ENCODE peak calls at places on chromosomes 1 and 21, in six cellular contexts. One of them, this sample, is unnamed. For H3K9me3 and H3K27me3, the result is how much of the 10 kb centered on the place peaks cover.

GRCh38 chr21:29673096-29673610 is 266.6 kb downstream of the GRIK1 start:
- DNase-seq in pancreas: no peak
- DNase-seq in WERI-Rb-1: no peak
- DNase-seq in A673: no peak
- DNase-seq in MM.1S: no peak
- DNase-seq in mammary epithelial cell: no peak
- DNase-seq in this sample: no peak

GRCh38 chr21:25885405-25885804 is 150.6 kb downstream of the GABPA start:
- DNase-seq in WERI-Rb-1: no peak
- DNase-seq in pancreas: no peak
- DNase-seq in MM.1S: no peak
- DNase-seq in A673: peak
- DNase-seq in mammary epithelial cell: no peak
- DNase-seq in this sample: no peak

GRCh38 chr1:85356130-85356529 is 79.7 kb upstream of the BCL10 start:
- DNase-seq in mammary epithelial cell: no peak
- DNase-seq in pancreas: no peak
- DNase-seq in MM.1S: no peak
- DNase-seq in WERI-Rb-1: no peak
- DNase-seq in A673: peak
- DNase-seq in this sample: no peak

GRCh38 chr21:21973806-21974205 is 975.6 kb downstream of the NCAM2 start:
- DNase-seq in mammary epithelial cell: no peak
- DNase-seq in WERI-Rb-1: no peak
- DNase-seq in pancreas: no peak
- DNase-seq in A673: no peak
- DNase-seq in MM.1S: no peak
- DNase-seq in this sample: no peak

GRCh38 chr1:93615201-93616150 is 66.2 kb downstream of the BCAR3 start:
- DNase-seq in A673: peak
- DNase-seq in WERI-Rb-1: no peak
- DNase-seq in mammary epithelial cell: peak
- DNase-seq in MM.1S: no peak
- DNase-seq in pancreas: no peak
- DNase-seq in this sample: no peak

GRCh38 chr1:17553970-17554369 is 14.5 kb downstream of the ARHGEF10L start:
- DNase-seq in pancreas: no peak
- DNase-seq in A673: no peak
- DNase-seq in MM.1S: no peak
- DNase-seq in WERI-Rb-1: no peak
- DNase-seq in mammary epithelial cell: peak
- DNase-seq in this sample: no peak

GRCh38 chr1:153946622-153947246 is at the start of gene DENND4B:
- DNase-seq in A673: peak
- DNase-seq in pancreas: peak
- DNase-seq in MM.1S: peak
- DNase-seq in WERI-Rb-1: peak
- DNase-seq in mammary epithelial cell: peak
- DNase-seq in this sample: peak

GRCh38 chr21:39799178-39799577 is 54.2 kb downstream of the IGSF5 start:
- DNase-seq in mammary epithelial cell: no peak
- DNase-seq in A673: no peak
- DNase-seq in pancreas: no peak
- DNase-seq in MM.1S: no peak
- DNase-seq in WERI-Rb-1: no peak
- DNase-seq in this sample: no peak

GRCh38 chr1:108533351-108534083 is 26.4 kb upstream of the EEIG2 start:
- DNase-seq in A673: no peak
- DNase-seq in pancreas: peak
- DNase-seq in MM.1S: no peak
- DNase-seq in mammary epithelial cell: peak
- DNase-seq in WERI-Rb-1: no peak
- DNase-seq in this sample: no peak

GRCh38 chr1:91278754-91279153 is 125.9 kb downstream of the HFM1 start:
- DNase-seq in WERI-Rb-1: no peak
- DNase-seq in mammary epithelial cell: peak
- DNase-seq in pancreas: no peak
- DNase-seq in MM.1S: peak
- DNase-seq in A673: peak
- DNase-seq in this sample: no peak

GRCh38 chr1:208562021-208562950 is 318.1 kb upstream of the PLXNA2 start:
- DNase-seq in pancreas: no peak
- DNase-seq in WERI-Rb-1: no peak
- DNase-seq in mammary epithelial cell: no peak
- DNase-seq in MM.1S: no peak
- DNase-seq in A673: peak
- DNase-seq in this sample: no peak

GRCh38 chr1:42334240-42335049 is 590 bp downstream of the FOXJ3 start:
- DNase-seq in A673: peak
- DNase-seq in mammary epithelial cell: peak
- DNase-seq in pancreas: peak
- DNase-seq in WERI-Rb-1: peak
- DNase-seq in MM.1S: peak
- DNase-seq in this sample: no peak

GRCh38 chr1:107993920-107994319 is 28.9 kb upstream of the VAV3 start:
- DNase-seq in MM.1S: no peak
- DNase-seq in WERI-Rb-1: no peak
- DNase-seq in pancreas: no peak
- DNase-seq in mammary epithelial cell: peak
- DNase-seq in A673: no peak
- DNase-seq in this sample: no peak

GRCh38 chr1:193355179-193355578 is 168.8 kb upstream of the B3GALT2 start:
- DNase-seq in MM.1S: no peak
- DNase-seq in pancreas: peak
- DNase-seq in A673: no peak
- DNase-seq in mammary epithelial cell: peak
- DNase-seq in WERI-Rb-1: no peak
- DNase-seq in this sample: no peak

GRCh38 chr1:65605621-65606020 is 185.2 kb downstream of the LEPR start:
- DNase-seq in A673: peak
- DNase-seq in MM.1S: no peak
- DNase-seq in pancreas: no peak
- DNase-seq in WERI-Rb-1: no peak
- DNase-seq in mammary epithelial cell: no peak
- DNase-seq in this sample: no peak

GRCh38 chr1:201228011-201228983 is 37.7 kb downstream of the IGFN1 start:
- DNase-seq in mammary epithelial cell: no peak
- DNase-seq in MM.1S: no peak
- DNase-seq in A673: no peak
- DNase-seq in pancreas: no peak
- DNase-seq in WERI-Rb-1: peak
- DNase-seq in this sample: peak

GRCh38 chr1:41296476-41296875 is 54.4 kb upstream of the SCMH1 start:
- DNase-seq in pancreas: no peak
- DNase-seq in WERI-Rb-1: no peak
- DNase-seq in mammary epithelial cell: no peak
- DNase-seq in A673: no peak
- DNase-seq in MM.1S: no peak
- DNase-seq in this sample: no peak

GRCh38 chr21:37342046-37342632 is 24.4 kb upstream of the DYRK1A start:
- DNase-seq in pancreas: no peak
- DNase-seq in mammary epithelial cell: no peak
- DNase-seq in WERI-Rb-1: no peak
- DNase-seq in MM.1S: no peak
- DNase-seq in A673: peak
- DNase-seq in this sample: no peak

GRCh38 chr1:91502882-91503184 is 2.2 kb downstream of the CDC7 start:
- DNase-seq in pancreas: no peak
- DNase-seq in MM.1S: no peak
- DNase-seq in A673: peak
- DNase-seq in mammary epithelial cell: no peak
- DNase-seq in WERI-Rb-1: no peak
- DNase-seq in this sample: no peak

GRCh38 chr1:205692406-205692805 is 12.1 kb upstream of the SLC45A3 start:
- DNase-seq in mammary epithelial cell: no peak
- DNase-seq in A673: no peak
- DNase-seq in WERI-Rb-1: no peak
- DNase-seq in pancreas: no peak
- DNase-seq in MM.1S: no peak
- DNase-seq in this sample: no peak

GRCh38 chr1:204623894-204624361 is 61.6 kb downstream of the LRRN2 start:
- DNase-seq in MM.1S: peak
- DNase-seq in A673: peak
- DNase-seq in pancreas: no peak
- DNase-seq in WERI-Rb-1: peak
- DNase-seq in mammary epithelial cell: no peak
- DNase-seq in this sample: no peak

GRCh38 chr21:44293551-44294231 is 6.2 kb upstream of the PFKL start:
- DNase-seq in A673: no peak
- DNase-seq in WERI-Rb-1: no peak
- DNase-seq in mammary epithelial cell: no peak
- DNase-seq in pancreas: no peak
- DNase-seq in MM.1S: no peak
- DNase-seq in this sample: no peak

GRCh38 chr1:175434268-175434860 is 241.8 kb upstream of the KIAA0040 start:
- DNase-seq in mammary epithelial cell: no peak
- DNase-seq in MM.1S: no peak
- DNase-seq in WERI-Rb-1: peak
- DNase-seq in A673: no peak
- DNase-seq in pancreas: peak
- DNase-seq in this sample: no peak
- TF ChIP-seq CTCF in mammary epithelial cell: peak
- TF ChIP-seq CTCF in MM.1S: peak
- TF ChIP-seq CTCF in WERI-Rb-1: peak
- TF ChIP-seq CTCF in A673: peak
- TF ChIP-seq CTCF in pancreas: no peak
- TF ChIP-seq CTCF in this sample: no peak

DNA sequence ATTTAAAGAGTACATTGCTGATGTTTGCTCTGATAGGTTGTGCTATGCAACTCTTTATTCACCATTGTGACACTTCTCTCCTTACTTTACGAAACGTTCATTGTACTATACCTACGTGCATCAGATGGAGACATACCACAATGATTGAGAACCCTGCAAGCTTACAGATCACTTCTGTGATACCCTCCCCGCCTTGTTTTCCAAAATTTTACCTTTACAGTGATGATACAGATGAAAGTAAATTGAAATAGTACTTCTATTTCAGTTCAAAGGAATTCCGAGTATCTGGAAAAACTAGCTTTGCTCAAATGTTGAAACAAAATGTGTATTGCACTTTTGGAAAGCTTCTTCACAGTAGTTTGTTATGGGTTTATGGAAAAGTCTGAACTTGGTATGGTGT is 3.3 kb downstream of the OR14K1 start:
- DNase-seq in MM.1S: no peak
- DNase-seq in A673: no peak
- DNase-seq in mammary epithelial cell: no peak
- DNase-seq in pancreas: no peak
- DNase-seq in WERI-Rb-1: no peak
- DNase-seq in this sample: no peak
- H3K9me3 ChIP-seq in MM.1S: under half
- H3K9me3 ChIP-seq in A673: under half
- H3K9me3 ChIP-seq in mammary epithelial cell: under half
- H3K9me3 ChIP-seq in pancreas: under half
- H3K9me3 ChIP-seq in WERI-Rb-1: under half
- H3K9me3 ChIP-seq in this sample: under half

GRCh38 chr1:1132928-1133750 is 17.2 kb upstream of the C1orf159 start:
- DNase-seq in pancreas: peak
- DNase-seq in A673: no peak
- DNase-seq in MM.1S: no peak
- DNase-seq in WERI-Rb-1: no peak
- DNase-seq in mammary epithelial cell: no peak
- DNase-seq in this sample: peak

GRCh38 chr1:1135339-1136111 is 19.6 kb upstream of the C1orf159 start:
- DNase-seq in mammary epithelial cell: no peak
- DNase-seq in A673: no peak
- DNase-seq in pancreas: no peak
- DNase-seq in WERI-Rb-1: no peak
- DNase-seq in MM.1S: no peak
- DNase-seq in this sample: no peak

GRCh38 chr1:1137256-1138045 is 21.6 kb upstream of the C1orf159 start:
- DNase-seq in mammary epithelial cell: no peak
- DNase-seq in A673: no peak
- DNase-seq in pancreas: no peak
- DNase-seq in MM.1S: peak
- DNase-seq in WERI-Rb-1: no peak
- DNase-seq in this sample: no peak

GRCh38 chr1:1134300-1134961 is 18.5 kb upstream of the C1orf159 start:
- DNase-seq in pancreas: no peak
- DNase-seq in MM.1S: no peak
- DNase-seq in WERI-Rb-1: no peak
- DNase-seq in mammary epithelial cell: no peak
- DNase-seq in A673: no peak
- DNase-seq in this sample: no peak

DNA sequence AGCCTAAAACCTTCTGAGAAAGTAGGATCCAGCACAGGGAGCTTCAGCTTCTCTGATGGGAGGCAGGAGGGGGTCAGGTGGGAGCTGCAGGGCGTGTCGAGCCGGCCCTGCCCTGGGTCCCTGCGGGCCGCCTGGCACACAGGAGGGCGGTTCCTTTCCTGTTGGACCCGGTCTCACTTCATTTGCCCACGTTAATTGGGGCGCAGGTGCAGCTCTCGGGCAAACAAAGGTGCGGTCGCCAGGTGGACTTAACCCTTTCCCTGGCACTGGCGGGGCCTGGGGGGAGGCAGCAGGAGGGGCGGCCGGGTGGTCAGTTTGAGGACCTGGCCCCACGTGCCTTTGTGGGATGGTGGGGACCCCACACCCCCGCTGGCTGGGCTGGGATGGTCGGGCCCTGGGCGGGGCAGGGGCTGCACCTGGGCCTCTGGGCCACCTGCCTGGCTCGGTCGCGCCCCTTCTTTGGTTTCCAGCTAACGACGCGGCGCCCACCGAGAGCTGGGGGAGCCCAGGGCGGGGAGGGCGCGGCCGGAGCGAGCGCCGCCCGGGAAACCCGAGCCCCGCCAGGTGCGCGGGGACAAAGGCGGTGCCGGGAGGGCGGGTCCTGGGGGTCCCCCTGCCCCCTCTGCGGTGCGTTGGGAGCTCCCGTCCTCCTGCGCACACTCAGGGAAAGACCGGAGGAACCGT is 20.8 kb upstream of the C1orf159 start:
- DNase-seq in mammary epithelial cell: no peak
- DNase-seq in pancreas: no peak
- DNase-seq in A673: no peak
- DNase-seq in MM.1S: peak
- DNase-seq in WERI-Rb-1: no peak
- DNase-seq in this sample: no peak
- H3K27me3 ChIP-seq in mammary epithelial cell: under half
- H3K27me3 ChIP-seq in pancreas: under half
- H3K27me3 ChIP-seq in A673: under half
- H3K27me3 ChIP-seq in MM.1S: half or more
- H3K27me3 ChIP-seq in WERI-Rb-1: under half
- H3K27me3 ChIP-seq in this sample: under half

DNA sequence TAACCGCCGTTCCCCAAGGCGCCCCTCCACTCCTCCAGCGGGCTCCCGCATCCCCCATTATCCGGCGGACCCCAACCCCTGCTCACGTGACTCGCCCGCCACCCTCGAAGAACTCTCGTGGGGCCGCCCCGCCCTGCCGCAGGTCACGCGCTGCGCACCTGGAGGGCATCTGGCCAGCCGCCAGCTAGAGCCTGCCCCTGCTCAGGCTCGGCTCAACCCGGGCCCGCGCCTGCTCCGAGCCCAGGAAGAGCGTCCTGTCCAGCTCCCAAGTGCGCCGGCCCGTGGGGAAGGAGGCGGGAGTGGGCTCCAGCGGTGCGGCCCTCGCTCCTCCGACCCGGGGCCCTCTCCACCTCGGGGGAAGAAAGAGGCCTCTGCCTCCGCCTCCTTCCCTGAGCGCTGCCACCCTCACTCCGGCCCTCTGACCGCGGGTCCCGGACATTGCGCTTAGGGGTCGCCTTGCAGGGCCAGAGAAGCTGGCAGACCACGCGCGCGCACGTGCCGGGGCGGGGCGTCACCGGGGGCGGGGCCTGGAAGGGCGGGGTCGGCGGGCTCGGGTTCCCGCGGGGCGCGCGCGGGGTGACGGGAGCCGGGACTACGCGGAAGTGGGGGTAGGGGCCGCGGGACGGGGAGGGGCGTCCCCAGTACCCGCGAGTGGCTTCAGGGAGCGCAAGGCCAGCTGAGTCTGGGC is 28.4 kb downstream of the HMGN2 start:
- DNase-seq in mammary epithelial cell: peak
- DNase-seq in A673: peak
- DNase-seq in MM.1S: peak
- DNase-seq in WERI-Rb-1: peak
- DNase-seq in pancreas: peak
- DNase-seq in this sample: peak
- TF ChIP-seq CTCF in mammary epithelial cell: no peak
- TF ChIP-seq CTCF in A673: no peak
- TF ChIP-seq CTCF in MM.1S: no peak
- TF ChIP-seq CTCF in WERI-Rb-1: no peak
- TF ChIP-seq CTCF in pancreas: no peak
- TF ChIP-seq CTCF in this sample: no peak

This sample was measured in left lung.